ENCODE peak calls at places on chromosome 14, in six cellular contexts. D is heart left ventricle, U is heart right ventricle, B is A549, E is OCI-LY7, R is suprapubic skin. Z is an unnamed sample. For H3K4me1, the result is how much of the 10 kb centered on the place peaks cover.

GRCh38 chr14:102363182-102363952 is 626 bp downstream of the TECPR2 start:
- DNase-seq in D (peak), U (no peak), B (peak), R (peak), E (peak), Z (peak)

GRCh38 chr14:100690672-100691071 is 36.0 kb upstream of the DLK1 start:
- DNase-seq in E (no peak), R (no peak), D (no peak), U (no peak), B (no peak), Z (no peak)

GRCh38 chr14:91940209-91940608 is 7.3 kb downstream of the FBLN5 start:
- DNase-seq in B (no peak), R (no peak), U (no peak), E (no peak), D (no peak), Z (no peak)

GRCh38 chr14:105117257-105117646 is 51.3 kb downstream of the JAG2 start:
- DNase-seq in E (no peak), U (no peak), B (no peak), R (peak), D (no peak), Z (no peak)

GRCh38 chr14:104974665-104975390 is 3.3 kb downstream of the AHNAK2 start:
- DNase-seq in R (peak), D (peak), B (no peak), U (peak), E (no peak), Z (no peak)

GRCh38 chr14:78455896-78456435 is 285.8 kb downstream of the NRXN3 start:
- DNase-seq in E (peak), U (no peak), D (no peak), R (no peak), B (no peak), Z (no peak)

GRCh38 chr14:78595797-78596196 is 425.6 kb downstream of the NRXN3 start:
- DNase-seq in B (peak), U (no peak), R (no peak), D (no peak), E (no peak), Z (no peak)

GRCh38 chr14:76090611-76091010 is 61.1 kb upstream of the GPATCH2L start:
- DNase-seq in D (no peak), U (no peak), E (no peak), B (no peak), R (no peak), Z (no peak)

GRCh38 chr14:25350071-25350470 is 300.1 kb upstream of the STXBP6 start:
- DNase-seq in B (no peak), U (no peak), R (no peak), E (no peak), D (no peak), Z (no peak)

GRCh38 chr14:21699551-21699950 is 25.9 kb upstream of the OR4E1 start:
- DNase-seq in D (no peak), U (no peak), B (no peak), R (no peak), E (no peak), Z (no peak)

GRCh38 chr14:89616425-89617141 is 199.6 kb upstream of the FOXN3 start:
- DNase-seq in D (no peak), B (no peak), E (peak), R (no peak), U (no peak), Z (no peak)

GRCh38 chr14:88934231-88934898 is 109.9 kb downstream of the TTC8 start:
- DNase-seq in E (no peak), R (no peak), B (no peak), U (no peak), D (no peak), Z (no peak)

GRCh38 chr14:50497351-50497750 is 35.0 kb downstream of the MAP4K5 start:
- DNase-seq in B (no peak), R (no peak), U (no peak), D (no peak), E (no peak), Z (no peak)

GRCh38 chr14:39266589-39266870 is 32.8 kb downstream of the MIA2 start:
- DNase-seq in U (peak), E (peak), B (peak), R (peak), D (peak), Z (no peak)

GRCh38 chr14:33997611-33998010 is 46.7 kb upstream of the EGLN3 start:
- DNase-seq in U (no peak), E (no peak), R (no peak), D (no peak), B (no peak), Z (no peak)

GRCh38 chr14:72856530-72857264 is 37.2 kb downstream of the DPF3 start:
- DNase-seq in U (no peak), D (no peak), R (no peak), E (no peak), B (no peak), Z (no peak)

GRCh38 chr14:29536886-29537511 is 390.6 kb downstream of the PRKD1 start:
- DNase-seq in R (no peak), E (peak), B (peak), U (no peak), D (no peak), Z (no peak)

GRCh38 chr14:90827919-90828610 is 11.8 kb upstream of the TTC7B start:
- DNase-seq in D (peak), B (peak), U (peak), E (no peak), R (peak), Z (peak)

GRCh38 chr14:92316937-92317336 is 6.0 kb upstream of the SLC24A4 start:
- DNase-seq in R (no peak), E (peak), B (peak), D (no peak), U (no peak), Z (no peak)

GRCh38 chr14:59997496-59997895 is 77.6 kb downstream of the LRRC9 start:
- DNase-seq in E (no peak), R (no peak), U (no peak), B (no peak), D (no peak), Z (no peak)

GRCh38 chr14:66746316-66747006 is 238.5 kb downstream of the GPHN start:
- DNase-seq in D (no peak), E (peak), R (no peak), U (no peak), B (peak), Z (no peak)

GRCh38 chr14:48251290-48251689 is 575.9 kb upstream of the MDGA2 start:
- DNase-seq in R (no peak), U (no peak), E (no peak), B (no peak), D (no peak), Z (no peak)

GRCh38 chr14:104556256-104557021 is 23.1 kb upstream of the C14orf180 start:
- DNase-seq in R (no peak), U (no peak), D (peak), B (no peak), E (no peak), Z (no peak)

GRCh38 chr14:33435911-33436310 is 497.2 kb downstream of the NPAS3 start:
- DNase-seq in D (no peak), R (no peak), E (no peak), B (no peak), U (no peak), Z (no peak)

GRCh38 chr14:102182190-102182589 is 42.5 kb downstream of the WDR20 start:
- DNase-seq in D (no peak), E (no peak), B (no peak), R (no peak), U (no peak), Z (no peak)

GRCh38 chr14:65336191-65336591 is 76.3 kb upstream of the FUT8 start:
- DNase-seq in B (no peak), R (no peak), U (no peak), E (no peak), D (no peak), Z (no peak)

GRCh38 chr14:34035177-34035933 is 84.5 kb upstream of the EGLN3 start:
- DNase-seq in D (peak), R (no peak), U (peak), B (peak), E (no peak), Z (no peak)

GRCh38 chr14:36835145-36835544 is 173.5 kb downstream of the PAX9 start:
- DNase-seq in E (no peak), U (no peak), D (no peak), B (no peak), R (no peak), Z (no peak)

DNA sequence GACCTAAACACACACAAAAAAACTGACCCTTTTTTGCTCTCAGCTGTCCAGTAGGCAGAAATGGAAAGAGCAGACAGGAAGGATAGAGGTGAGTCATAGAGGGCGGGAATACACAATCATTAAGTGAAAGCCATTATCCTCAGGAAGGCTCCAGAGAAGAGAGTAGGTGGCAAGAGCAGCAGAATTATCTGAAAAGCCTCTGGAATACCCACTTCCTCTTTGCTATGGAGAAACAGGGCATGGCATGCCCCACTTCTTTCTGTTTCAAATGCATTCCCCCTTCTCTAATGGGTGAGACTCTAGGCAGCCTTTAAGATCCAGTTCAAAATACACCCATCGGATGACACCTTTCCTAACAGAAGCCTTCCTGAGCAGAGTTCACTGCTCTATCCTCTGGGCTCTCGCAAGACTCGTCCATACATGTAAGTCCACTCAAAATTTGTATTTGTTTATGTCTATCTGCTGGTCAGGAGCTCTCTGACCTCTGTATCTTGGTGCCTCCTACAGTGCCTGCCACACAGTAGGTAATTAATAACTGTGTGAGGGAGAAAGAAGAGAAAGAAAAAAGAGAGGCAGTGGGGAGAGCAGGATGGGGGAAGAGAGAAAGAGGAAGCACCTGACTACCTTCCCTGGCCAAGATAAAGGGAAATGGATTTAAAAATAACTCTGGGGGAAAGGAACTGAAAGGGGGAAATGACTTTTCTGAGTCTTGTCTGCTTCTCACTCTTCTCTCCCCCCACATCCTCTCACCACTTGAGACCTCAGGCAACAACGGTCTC is 8.5 kb downstream of the KLHL33 start:
- DNase-seq in E (peak), U (no peak), R (no peak), D (no peak), B (peak), Z (no peak)
- H3K4me3 ChIP-seq in E (peak), U (no peak), R (no peak), D (peak), B (no peak), Z (no peak)

GRCh38 chr14:95509512-95509911 is 6.9 kb downstream of the SYNE3 start:
- DNase-seq in B (no peak), D (no peak), U (no peak), R (peak), E (no peak), Z (no peak)

GRCh38 chr14:95510804-95511203 is 5.6 kb downstream of the SYNE3 start:
- DNase-seq in U (no peak), E (no peak), R (peak), B (no peak), D (no peak), Z (no peak)

GRCh38 chr14:95513261-95513660 is 3.2 kb downstream of the SYNE3 start:
- DNase-seq in B (no peak), D (no peak), E (no peak), R (peak), U (no peak), Z (no peak)

GRCh38 chr14:95514131-95515079 is 2.0 kb downstream of the SYNE3 start:
- DNase-seq in D (no peak), R (peak), E (no peak), U (no peak), B (no peak), Z (no peak)

GRCh38 chr14:95511687-95512086 is 4.8 kb downstream of the SYNE3 start:
- DNase-seq in E (no peak), D (no peak), R (peak), B (no peak), U (no peak), Z (no peak)
- H3K4me1 ChIP-seq in E (under half), D (under half), R (half or more), B (under half), U (under half), Z (under half)

DNA sequence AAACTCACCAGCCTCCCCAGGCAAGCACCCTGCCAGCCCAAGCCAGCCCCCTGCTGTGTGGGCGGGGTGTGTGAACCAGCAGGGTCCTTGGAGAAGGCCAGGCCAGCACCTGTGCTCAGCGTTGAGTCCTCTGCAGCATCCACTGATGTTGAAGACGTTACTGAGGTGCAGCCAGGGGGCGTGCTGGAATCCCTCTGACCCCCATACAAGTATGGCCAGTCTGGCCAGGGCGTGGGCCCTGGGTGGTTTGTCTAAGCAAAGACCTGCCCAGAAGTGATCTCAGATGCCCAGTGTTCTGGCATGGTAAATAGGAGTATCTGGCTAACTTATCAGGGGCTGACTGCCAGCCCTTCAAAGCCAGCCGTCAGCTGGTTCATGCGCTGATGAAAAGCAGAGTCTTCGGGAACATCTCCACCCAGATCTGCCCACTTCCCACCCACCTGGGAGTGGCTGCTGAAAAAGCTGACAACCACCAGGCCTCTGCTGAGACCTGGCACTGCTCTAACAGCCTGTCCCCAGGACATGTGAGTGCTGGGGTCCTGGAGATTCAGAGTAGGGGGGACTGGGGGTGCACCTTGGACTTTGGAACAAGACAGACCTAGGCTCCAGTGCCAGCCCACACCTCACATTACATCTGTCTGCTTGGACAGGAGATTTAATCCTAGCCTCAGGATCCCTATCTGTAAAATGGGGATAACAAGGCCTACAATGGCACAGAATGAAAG is 41.1 kb downstream of the ACTN1 start:
- DNase-seq in R (no peak), U (peak), B (peak), D (peak), E (no peak), Z (no peak)
- H3K27ac ChIP-seq in R (peak), U (peak), B (peak), D (peak), E (no peak), Z (peak)

GRCh38 chr14:62662811-62663477 is 382.3 kb downstream of the KCNH5 start:
- DNase-seq in U (no peak), D (no peak), E (no peak), B (no peak), R (no peak), Z (no peak)
- H3K4me3 ChIP-seq in U (no peak), D (no peak), E (no peak), B (no peak), R (no peak), Z (no peak)

DNA sequence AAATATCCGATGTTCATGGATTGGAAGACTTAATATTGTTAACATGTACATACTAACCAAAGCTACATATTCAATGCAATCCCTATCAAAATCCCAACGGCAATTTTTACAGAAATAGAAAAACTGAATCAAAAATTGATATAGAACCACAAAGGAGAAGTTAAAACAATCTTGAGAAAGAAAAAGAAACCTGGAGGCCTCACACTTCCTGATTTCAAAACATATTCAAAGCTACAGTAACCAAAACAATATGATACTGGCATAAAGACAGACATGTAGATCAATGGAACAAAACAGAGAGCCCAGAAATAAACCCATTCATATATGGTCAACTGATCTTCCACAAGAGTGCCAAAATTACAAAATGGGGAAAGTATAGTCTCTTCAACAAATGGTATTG is 5.4 kb upstream of the PELI2 start:
- DNase-seq in R (no peak), B (no peak), E (no peak), U (no peak), D (no peak), Z (no peak)
- H3K4me1 ChIP-seq in R (under half), B (under half), E (under half), U (under half), D (under half), Z (under half)

DNA sequence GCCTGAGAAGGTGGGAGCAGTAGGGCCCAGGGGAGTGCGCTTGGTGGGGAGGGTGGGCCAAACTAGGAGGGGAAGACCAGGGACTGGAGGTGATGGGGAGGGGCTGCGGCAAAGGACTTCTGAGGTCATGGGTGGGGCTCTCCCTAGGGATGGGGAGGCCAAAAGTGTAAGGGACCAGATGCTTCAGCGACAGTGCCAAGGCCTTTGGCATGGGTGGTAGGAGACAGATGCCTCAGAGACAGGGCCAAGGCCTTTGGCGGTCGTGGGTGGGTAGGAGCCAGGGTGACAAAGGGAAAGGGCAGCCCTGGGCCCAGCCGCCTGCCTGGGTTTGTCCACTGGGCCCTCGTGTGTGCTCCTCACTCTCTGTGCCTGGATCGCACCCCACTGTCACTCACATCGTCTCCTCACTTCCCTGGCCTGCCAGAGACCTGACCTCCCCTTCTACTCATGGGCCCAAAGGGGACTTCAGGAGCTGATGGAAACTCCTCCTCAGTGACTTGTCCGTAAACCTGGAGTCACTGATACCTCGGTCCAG is 13.2 kb upstream of the RABGGTA start:
- DNase-seq in D (no peak), R (no peak), E (no peak), U (no peak), B (no peak), Z (no peak)
- H3K27ac ChIP-seq in D (no peak), R (no peak), E (no peak), U (no peak), B (no peak), Z (no peak)

DNA sequence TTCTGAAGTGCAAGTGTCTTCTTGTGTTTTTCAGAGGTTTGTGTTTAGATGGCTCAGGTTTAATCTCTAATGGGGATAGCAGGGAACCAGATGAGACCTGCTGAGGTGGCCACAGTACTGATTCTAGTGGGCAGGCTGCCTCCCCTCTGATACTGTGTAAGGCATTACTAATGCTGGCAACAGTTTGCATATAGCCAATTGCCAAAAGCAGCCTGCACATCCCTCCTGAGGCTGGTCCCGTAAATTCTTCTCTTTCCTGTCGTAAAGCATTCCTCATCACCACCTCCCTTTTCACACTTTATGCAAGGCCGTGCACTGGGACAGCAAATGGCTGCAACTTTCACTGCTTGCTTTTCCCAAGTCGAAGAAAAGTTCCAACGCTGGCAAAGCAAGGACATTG is 178.4 kb upstream of the HIF1A start:
- DNase-seq in D (no peak), U (no peak), R (no peak), B (no peak), E (no peak), Z (no peak)
- H3K4me3 ChIP-seq in D (no peak), U (no peak), R (no peak), B (no peak), E (no peak), Z (no peak)

DNA sequence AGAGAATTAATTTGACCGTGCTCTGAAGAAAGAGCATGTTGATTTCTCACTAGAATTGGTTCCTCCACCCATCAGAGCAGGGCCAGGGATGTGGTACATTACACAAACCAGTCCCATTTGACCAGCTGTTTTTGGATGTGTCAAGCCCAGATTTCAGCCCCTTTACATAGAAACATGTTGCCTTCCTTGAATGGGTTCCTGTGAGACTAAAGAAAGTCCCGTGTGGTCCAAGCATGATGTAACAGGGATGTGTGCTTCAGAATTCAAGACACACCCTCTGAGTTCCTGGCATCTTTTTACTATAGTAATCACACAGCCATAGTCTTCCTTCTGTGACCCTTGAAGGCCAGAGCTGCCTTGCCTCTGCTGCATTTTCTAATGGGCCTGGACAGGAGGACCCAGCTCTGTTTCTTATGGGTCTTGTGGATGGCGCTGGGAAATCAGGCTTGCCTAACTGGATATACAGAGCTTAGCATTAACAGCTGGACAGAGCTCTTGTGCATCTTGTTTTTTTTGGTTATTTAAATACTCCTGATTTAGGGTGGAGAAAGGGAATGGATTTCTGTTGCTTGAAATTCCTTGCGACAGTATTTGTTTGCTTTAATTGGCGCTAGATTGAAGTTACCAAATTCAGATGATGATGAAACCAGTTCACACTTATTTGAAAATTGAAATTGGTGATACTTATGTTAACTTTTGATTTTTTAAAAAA is 341.0 kb downstream of the ZFP36L1 start:
- DNase-seq in R (no peak), U (no peak), D (peak), B (peak), E (no peak), Z (no peak)
- H3K4me1 ChIP-seq in R (under half), U (under half), D (under half), B (under half), E (under half), Z (under half)

GRCh38 chr14:23051482-23051881 is 5.8 kb downstream of the CDH24 start:
- DNase-seq in R (no peak), B (no peak), U (no peak), E (no peak), D (no peak), Z (no peak)
- H3K27ac ChIP-seq in R (no peak), B (no peak), U (no peak), E (no peak), D (no peak), Z (no peak)

GRCh38 chr14:85415015-85415712 is 114.8 kb upstream of the FLRT2 start:
- DNase-seq in R (no peak), D (peak), B (peak), E (no peak), U (no peak), Z (no peak)
- H3K4me3 ChIP-seq in R (peak), D (no peak), B (peak), E (no peak), U (no peak), Z (no peak)